ENCODE peak calls at places on chromosome 4, in ten cellular contexts. One of them, this sample, is unnamed.
A peak's percentile ranks its signal among the peaks of the same experiment; 100 is the strongest.

GRCh38 chr4:931194-931959 is 739 bp downstream of the GAK start:
- DNase-seq in GM06990: no peak
- DNase-seq in NCI-H1105: no peak
- DNase-seq in H7: no peak
- DNase-seq in GM13976: no peak
- DNase-seq in kidney glomerular epithelial cell: no peak
- DNase-seq in stimulated activated CD4-positive, alpha-beta T cell treated with anti-CD3 and anti-CD28 coated beads, Interleukin-1b, Interleukin-23, amount 100 ng/mL, for 24 hours: no peak
- DNase-seq in brain microvascular endothelial cell: peak; percentile 21
- DNase-seq in activated gamma-delta T cell: peak; percentile 30
- DNase-seq in right lobe of liver: peak; percentile 58
- DNase-seq in this sample: no peak

GRCh38 chr4:3315566-3315965 is 22.7 kb downstream of the RGS12 start:
- DNase-seq in GM06990: no peak
- DNase-seq in NCI-H1105: no peak
- DNase-seq in H7: no peak
- DNase-seq in GM13976: no peak
- DNase-seq in kidney glomerular epithelial cell: no peak
- DNase-seq in stimulated activated CD4-positive, alpha-beta T cell treated with anti-CD3 and anti-CD28 coated beads, Interleukin-1b, Interleukin-23, amount 100 ng/mL, for 24 hours: no peak
- DNase-seq in brain microvascular endothelial cell: no peak
- DNase-seq in activated gamma-delta T cell: no peak
- DNase-seq in right lobe of liver: peak; percentile 33
- DNase-seq in this sample: no peak

GRCh38 chr4:21451032-21451431 is 497.5 kb downstream of the KCNIP4 start:
- DNase-seq in GM06990: no peak
- DNase-seq in NCI-H1105: no peak
- DNase-seq in H7: no peak
- DNase-seq in GM13976: no peak
- DNase-seq in kidney glomerular epithelial cell: peak; percentile 98
- DNase-seq in stimulated activated CD4-positive, alpha-beta T cell treated with anti-CD3 and anti-CD28 coated beads, Interleukin-1b, Interleukin-23, amount 100 ng/mL, for 24 hours: no peak
- DNase-seq in brain microvascular endothelial cell: peak; percentile 87
- DNase-seq in activated gamma-delta T cell: no peak
- DNase-seq in right lobe of liver: no peak
- DNase-seq in this sample: peak; percentile 78

GRCh38 chr4:52984469-52984868 is 122.4 kb downstream of the RASL11B start:
- DNase-seq in GM06990: no peak
- DNase-seq in NCI-H1105: no peak
- DNase-seq in H7: no peak
- DNase-seq in GM13976: no peak
- DNase-seq in kidney glomerular epithelial cell: no peak
- DNase-seq in stimulated activated CD4-positive, alpha-beta T cell treated with anti-CD3 and anti-CD28 coated beads, Interleukin-1b, Interleukin-23, amount 100 ng/mL, for 24 hours: no peak
- DNase-seq in brain microvascular endothelial cell: no peak
- DNase-seq in activated gamma-delta T cell: no peak
- DNase-seq in right lobe of liver: no peak
- DNase-seq in this sample: no peak

GRCh38 chr4:41885456-41885855 is 49.8 kb upstream of the TMEM33 start:
- DNase-seq in GM06990: no peak
- DNase-seq in NCI-H1105: no peak
- DNase-seq in H7: no peak
- DNase-seq in GM13976: no peak
- DNase-seq in kidney glomerular epithelial cell: no peak
- DNase-seq in stimulated activated CD4-positive, alpha-beta T cell treated with anti-CD3 and anti-CD28 coated beads, Interleukin-1b, Interleukin-23, amount 100 ng/mL, for 24 hours: no peak
- DNase-seq in brain microvascular endothelial cell: no peak
- DNase-seq in activated gamma-delta T cell: no peak
- DNase-seq in right lobe of liver: no peak
- DNase-seq in this sample: no peak

GRCh38 chr4:82797048-82797590 is 1.5 kb downstream of the SCD5 start:
- DNase-seq in GM06990: no peak
- DNase-seq in NCI-H1105: peak; percentile 20
- DNase-seq in H7: peak; percentile 82
- DNase-seq in GM13976: no peak
- DNase-seq in kidney glomerular epithelial cell: no peak
- DNase-seq in stimulated activated CD4-positive, alpha-beta T cell treated with anti-CD3 and anti-CD28 coated beads, Interleukin-1b, Interleukin-23, amount 100 ng/mL, for 24 hours: no peak
- DNase-seq in brain microvascular endothelial cell: no peak
- DNase-seq in activated gamma-delta T cell: no peak
- DNase-seq in right lobe of liver: no peak
- DNase-seq in this sample: no peak

GRCh38 chr4:110654254-110654635 is 31.4 kb upstream of the PITX2 start:
- DNase-seq in GM06990: no peak
- DNase-seq in NCI-H1105: no peak
- DNase-seq in H7: no peak
- DNase-seq in GM13976: no peak
- DNase-seq in kidney glomerular epithelial cell: no peak
- DNase-seq in stimulated activated CD4-positive, alpha-beta T cell treated with anti-CD3 and anti-CD28 coated beads, Interleukin-1b, Interleukin-23, amount 100 ng/mL, for 24 hours: no peak
- DNase-seq in brain microvascular endothelial cell: peak; percentile 20
- DNase-seq in activated gamma-delta T cell: no peak
- DNase-seq in right lobe of liver: no peak
- DNase-seq in this sample: peak; percentile 89

GRCh38 chr4:176302283-176303275 is 17.2 kb upstream of the SPCS3 start:
- DNase-seq in GM06990: no peak
- DNase-seq in NCI-H1105: no peak
- DNase-seq in H7: no peak
- DNase-seq in GM13976: no peak
- DNase-seq in kidney glomerular epithelial cell: peak; percentile 79
- DNase-seq in stimulated activated CD4-positive, alpha-beta T cell treated with anti-CD3 and anti-CD28 coated beads, Interleukin-1b, Interleukin-23, amount 100 ng/mL, for 24 hours: no peak
- DNase-seq in brain microvascular endothelial cell: peak; percentile 52
- DNase-seq in activated gamma-delta T cell: no peak
- DNase-seq in right lobe of liver: no peak
- DNase-seq in this sample: peak; percentile 76

GRCh38 chr4:105894570-105895323 is 524 bp upstream of the NPNT start:
- DNase-seq in GM06990: peak; percentile 17
- DNase-seq in NCI-H1105: peak; percentile 15
- DNase-seq in H7: peak; percentile 58
- DNase-seq in GM13976: peak; percentile 14
- DNase-seq in kidney glomerular epithelial cell: no peak
- DNase-seq in stimulated activated CD4-positive, alpha-beta T cell treated with anti-CD3 and anti-CD28 coated beads, Interleukin-1b, Interleukin-23, amount 100 ng/mL, for 24 hours: no peak
- DNase-seq in brain microvascular endothelial cell: no peak
- DNase-seq in activated gamma-delta T cell: peak; percentile 4
- DNase-seq in right lobe of liver: no peak
- DNase-seq in this sample: no peak

GRCh38 chr4:3269105-3269927 is 20.4 kb downstream of the MSANTD1 start:
- DNase-seq in GM06990: no peak
- DNase-seq in NCI-H1105: peak; percentile 14
- DNase-seq in H7: peak; percentile 70
- DNase-seq in GM13976: peak; percentile 20
- DNase-seq in kidney glomerular epithelial cell: no peak
- DNase-seq in stimulated activated CD4-positive, alpha-beta T cell treated with anti-CD3 and anti-CD28 coated beads, Interleukin-1b, Interleukin-23, amount 100 ng/mL, for 24 hours: no peak
- DNase-seq in brain microvascular endothelial cell: no peak
- DNase-seq in activated gamma-delta T cell: no peak
- DNase-seq in right lobe of liver: no peak
- DNase-seq in this sample: no peak

GRCh38 chr4:56857601-56858301 is 36.2 kb upstream of the SPINK2 start:
- DNase-seq in GM06990: no peak
- DNase-seq in NCI-H1105: no peak
- DNase-seq in H7: no peak
- DNase-seq in GM13976: no peak
- DNase-seq in kidney glomerular epithelial cell: no peak
- DNase-seq in stimulated activated CD4-positive, alpha-beta T cell treated with anti-CD3 and anti-CD28 coated beads, Interleukin-1b, Interleukin-23, amount 100 ng/mL, for 24 hours: no peak
- DNase-seq in brain microvascular endothelial cell: no peak
- DNase-seq in activated gamma-delta T cell: no peak
- DNase-seq in right lobe of liver: no peak
- DNase-seq in this sample: no peak

GRCh38 chr4:48639816-48640215 is 140.3 kb downstream of the FRYL start:
- DNase-seq in GM06990: no peak
- DNase-seq in NCI-H1105: no peak
- DNase-seq in H7: no peak
- DNase-seq in GM13976: no peak
- DNase-seq in kidney glomerular epithelial cell: no peak
- DNase-seq in stimulated activated CD4-positive, alpha-beta T cell treated with anti-CD3 and anti-CD28 coated beads, Interleukin-1b, Interleukin-23, amount 100 ng/mL, for 24 hours: no peak
- DNase-seq in brain microvascular endothelial cell: no peak
- DNase-seq in activated gamma-delta T cell: no peak
- DNase-seq in right lobe of liver: no peak
- DNase-seq in this sample: no peak

GRCh38 chr4:1871471-1872021 is 353 bp downstream of the NSD2 start:
- DNase-seq in GM06990: peak; percentile 59
- DNase-seq in NCI-H1105: no peak
- DNase-seq in H7: peak; percentile 91
- DNase-seq in GM13976: peak; percentile 65
- DNase-seq in kidney glomerular epithelial cell: no peak
- DNase-seq in stimulated activated CD4-positive, alpha-beta T cell treated with anti-CD3 and anti-CD28 coated beads, Interleukin-1b, Interleukin-23, amount 100 ng/mL, for 24 hours: no peak
- DNase-seq in brain microvascular endothelial cell: no peak
- DNase-seq in activated gamma-delta T cell: no peak
- DNase-seq in right lobe of liver: no peak
- DNase-seq in this sample: no peak

GRCh38 chr4:25900901-25901500 is 13.0 kb upstream of the SMIM20 start:
- DNase-seq in GM06990: no peak
- DNase-seq in NCI-H1105: no peak
- DNase-seq in H7: no peak
- DNase-seq in GM13976: no peak
- DNase-seq in kidney glomerular epithelial cell: no peak
- DNase-seq in stimulated activated CD4-positive, alpha-beta T cell treated with anti-CD3 and anti-CD28 coated beads, Interleukin-1b, Interleukin-23, amount 100 ng/mL, for 24 hours: no peak
- DNase-seq in brain microvascular endothelial cell: no peak
- DNase-seq in activated gamma-delta T cell: no peak
- DNase-seq in right lobe of liver: no peak
- DNase-seq in this sample: no peak

GRCh38 chr4:86011117-86011516 is 348.7 kb downstream of the MAPK10 start:
- DNase-seq in GM06990: no peak
- DNase-seq in NCI-H1105: no peak
- DNase-seq in H7: no peak
- DNase-seq in GM13976: no peak
- DNase-seq in kidney glomerular epithelial cell: peak; percentile 85
- DNase-seq in stimulated activated CD4-positive, alpha-beta T cell treated with anti-CD3 and anti-CD28 coated beads, Interleukin-1b, Interleukin-23, amount 100 ng/mL, for 24 hours: no peak
- DNase-seq in brain microvascular endothelial cell: peak; percentile 95
- DNase-seq in activated gamma-delta T cell: no peak
- DNase-seq in right lobe of liver: no peak
- DNase-seq in this sample: peak; percentile 81

GRCh38 chr4:26803462-26803861 is 57.2 kb upstream of the STIM2 start:
- DNase-seq in GM06990: no peak
- DNase-seq in NCI-H1105: no peak
- DNase-seq in H7: no peak
- DNase-seq in GM13976: no peak
- DNase-seq in kidney glomerular epithelial cell: no peak
- DNase-seq in stimulated activated CD4-positive, alpha-beta T cell treated with anti-CD3 and anti-CD28 coated beads, Interleukin-1b, Interleukin-23, amount 100 ng/mL, for 24 hours: no peak
- DNase-seq in brain microvascular endothelial cell: no peak
- DNase-seq in activated gamma-delta T cell: no peak
- DNase-seq in right lobe of liver: no peak
- DNase-seq in this sample: no peak

GRCh38 chr4:7867701-7868429 is 71.8 kb downstream of the AFAP1 start:
- DNase-seq in GM06990: no peak
- DNase-seq in NCI-H1105: no peak
- DNase-seq in H7: no peak
- DNase-seq in GM13976: no peak
- DNase-seq in kidney glomerular epithelial cell: peak; percentile 36
- DNase-seq in stimulated activated CD4-positive, alpha-beta T cell treated with anti-CD3 and anti-CD28 coated beads, Interleukin-1b, Interleukin-23, amount 100 ng/mL, for 24 hours: no peak
- DNase-seq in brain microvascular endothelial cell: peak; percentile 25
- DNase-seq in activated gamma-delta T cell: no peak
- DNase-seq in right lobe of liver: no peak
- DNase-seq in this sample: no peak

GRCh38 chr4:91812319-91812718 is 491.4 kb upstream of the GRID2 start:
- DNase-seq in GM06990: no peak
- DNase-seq in NCI-H1105: no peak
- DNase-seq in H7: no peak
- DNase-seq in GM13976: no peak
- DNase-seq in kidney glomerular epithelial cell: no peak
- DNase-seq in stimulated activated CD4-positive, alpha-beta T cell treated with anti-CD3 and anti-CD28 coated beads, Interleukin-1b, Interleukin-23, amount 100 ng/mL, for 24 hours: no peak
- DNase-seq in brain microvascular endothelial cell: no peak
- DNase-seq in activated gamma-delta T cell: no peak
- DNase-seq in right lobe of liver: no peak
- DNase-seq in this sample: no peak

GRCh38 chr4:83240379-83240875 is 44.2 kb downstream of the COQ2 start:
- DNase-seq in GM06990: peak; percentile 71
- DNase-seq in NCI-H1105: no peak
- DNase-seq in H7: no peak
- DNase-seq in GM13976: no peak
- DNase-seq in kidney glomerular epithelial cell: no peak
- DNase-seq in stimulated activated CD4-positive, alpha-beta T cell treated with anti-CD3 and anti-CD28 coated beads, Interleukin-1b, Interleukin-23, amount 100 ng/mL, for 24 hours: no peak
- DNase-seq in brain microvascular endothelial cell: no peak
- DNase-seq in activated gamma-delta T cell: no peak
- DNase-seq in right lobe of liver: no peak
- DNase-seq in this sample: no peak

GRCh38 chr4:101258782-101259353 is 88.5 kb downstream of the PPP3CA start:
- DNase-seq in GM06990: no peak
- DNase-seq in NCI-H1105: no peak
- DNase-seq in H7: no peak
- DNase-seq in GM13976: no peak
- DNase-seq in kidney glomerular epithelial cell: no peak
- DNase-seq in stimulated activated CD4-positive, alpha-beta T cell treated with anti-CD3 and anti-CD28 coated beads, Interleukin-1b, Interleukin-23, amount 100 ng/mL, for 24 hours: no peak
- DNase-seq in brain microvascular endothelial cell: no peak
- DNase-seq in activated gamma-delta T cell: no peak
- DNase-seq in right lobe of liver: no peak
- DNase-seq in this sample: no peak

GRCh38 chr4:100826808-100827548 is 309.2 kb upstream of the EMCN start:
- DNase-seq in GM06990: no peak
- DNase-seq in NCI-H1105: no peak
- DNase-seq in H7: no peak
- DNase-seq in GM13976: no peak
- DNase-seq in kidney glomerular epithelial cell: no peak
- DNase-seq in stimulated activated CD4-positive, alpha-beta T cell treated with anti-CD3 and anti-CD28 coated beads, Interleukin-1b, Interleukin-23, amount 100 ng/mL, for 24 hours: no peak
- DNase-seq in brain microvascular endothelial cell: no peak
- DNase-seq in activated gamma-delta T cell: no peak
- DNase-seq in right lobe of liver: no peak
- DNase-seq in this sample: no peak

GRCh38 chr4:106062452-106062875 is 167.2 kb downstream of the NPNT start:
- DNase-seq in GM06990: no peak
- DNase-seq in NCI-H1105: no peak
- DNase-seq in H7: no peak
- DNase-seq in GM13976: no peak
- DNase-seq in kidney glomerular epithelial cell: peak; percentile 81
- DNase-seq in stimulated activated CD4-positive, alpha-beta T cell treated with anti-CD3 and anti-CD28 coated beads, Interleukin-1b, Interleukin-23, amount 100 ng/mL, for 24 hours: no peak
- DNase-seq in brain microvascular endothelial cell: peak; percentile 64
- DNase-seq in activated gamma-delta T cell: no peak
- DNase-seq in right lobe of liver: no peak
- DNase-seq in this sample: peak; percentile 87

GRCh38 chr4:158938462-158939044 is 164.3 kb upstream of the RAPGEF2 start:
- DNase-seq in GM06990: no peak
- DNase-seq in NCI-H1105: no peak
- DNase-seq in H7: no peak
- DNase-seq in GM13976: no peak
- DNase-seq in kidney glomerular epithelial cell: no peak
- DNase-seq in stimulated activated CD4-positive, alpha-beta T cell treated with anti-CD3 and anti-CD28 coated beads, Interleukin-1b, Interleukin-23, amount 100 ng/mL, for 24 hours: no peak
- DNase-seq in brain microvascular endothelial cell: no peak
- DNase-seq in activated gamma-delta T cell: no peak
- DNase-seq in right lobe of liver: no peak
- DNase-seq in this sample: no peak

GRCh38 chr4:181971411-181971810 is 271.8 kb upstream of the TENM3 start:
- DNase-seq in GM06990: no peak
- DNase-seq in NCI-H1105: no peak
- DNase-seq in H7: no peak
- DNase-seq in GM13976: peak; percentile 16
- DNase-seq in kidney glomerular epithelial cell: peak; percentile 75
- DNase-seq in stimulated activated CD4-positive, alpha-beta T cell treated with anti-CD3 and anti-CD28 coated beads, Interleukin-1b, Interleukin-23, amount 100 ng/mL, for 24 hours: no peak
- DNase-seq in brain microvascular endothelial cell: no peak
- DNase-seq in activated gamma-delta T cell: no peak
- DNase-seq in right lobe of liver: no peak
- DNase-seq in this sample: peak; percentile 41

GRCh38 chr4:103011378-103012025 is 8.0 kb downstream of the SLC9B1 start:
- DNase-seq in GM06990: no peak
- DNase-seq in NCI-H1105: no peak
- DNase-seq in H7: no peak
- DNase-seq in GM13976: no peak
- DNase-seq in kidney glomerular epithelial cell: peak; percentile 48
- DNase-seq in stimulated activated CD4-positive, alpha-beta T cell treated with anti-CD3 and anti-CD28 coated beads, Interleukin-1b, Interleukin-23, amount 100 ng/mL, for 24 hours: no peak
- DNase-seq in brain microvascular endothelial cell: no peak
- DNase-seq in activated gamma-delta T cell: no peak
- DNase-seq in right lobe of liver: no peak
- DNase-seq in this sample: peak; percentile 92

GRCh38 chr4:3809451-3810110 is 43.4 kb downstream of the ADRA2C start:
- DNase-seq in GM06990: no peak
- DNase-seq in NCI-H1105: no peak
- DNase-seq in H7: no peak
- DNase-seq in GM13976: no peak
- DNase-seq in kidney glomerular epithelial cell: no peak
- DNase-seq in stimulated activated CD4-positive, alpha-beta T cell treated with anti-CD3 and anti-CD28 coated beads, Interleukin-1b, Interleukin-23, amount 100 ng/mL, for 24 hours: no peak
- DNase-seq in brain microvascular endothelial cell: no peak
- DNase-seq in activated gamma-delta T cell: no peak
- DNase-seq in right lobe of liver: no peak
- DNase-seq in this sample: no peak

GRCh38 chr4:152424980-152425379 is 110.9 kb downstream of the FBXW7 start:
- DNase-seq in GM06990: no peak
- DNase-seq in NCI-H1105: no peak
- DNase-seq in H7: no peak
- DNase-seq in GM13976: no peak
- DNase-seq in kidney glomerular epithelial cell: no peak
- DNase-seq in stimulated activated CD4-positive, alpha-beta T cell treated with anti-CD3 and anti-CD28 coated beads, Interleukin-1b, Interleukin-23, amount 100 ng/mL, for 24 hours: no peak
- DNase-seq in brain microvascular endothelial cell: no peak
- DNase-seq in activated gamma-delta T cell: no peak
- DNase-seq in right lobe of liver: no peak
- DNase-seq in this sample: no peak

GRCh38 chr4:76867880-76868655 is 29.9 kb downstream of the SOWAHB start:
- DNase-seq in GM06990: no peak
- DNase-seq in NCI-H1105: no peak
- DNase-seq in H7: no peak
- DNase-seq in GM13976: no peak
- DNase-seq in kidney glomerular epithelial cell: no peak
- DNase-seq in stimulated activated CD4-positive, alpha-beta T cell treated with anti-CD3 and anti-CD28 coated beads, Interleukin-1b, Interleukin-23, amount 100 ng/mL, for 24 hours: no peak
- DNase-seq in brain microvascular endothelial cell: no peak
- DNase-seq in activated gamma-delta T cell: no peak
- DNase-seq in right lobe of liver: peak; percentile 57
- DNase-seq in this sample: no peak

This sample was measured in NCI-H226.